ENCODE peak calls at places on chromosomes 16 and 17, in five cellular contexts. D is CD4-positive, CD25-positive, alpha-beta regulatory T cell; Y is A549; I is gastrocnemius medialis; F is cardiac fibroblast. C is an unnamed sample.

GRCh38 chr16:24966599-24966998 is 48.6 kb downstream of the ARHGAP17 start:
- DNase-seq in D (no peak), Y (no peak), I (no peak), F (no peak), C (no peak)

GRCh38 chr17:18916816-18917496 is 35.0 kb upstream of the SLC5A10 start:
- DNase-seq in D (no peak), Y (no peak), I (no peak), F (peak), C (peak)

GRCh38 chr16:76837872-76838271 is 353.1 kb upstream of the MON1B start:
- DNase-seq in D (no peak), Y (no peak), I (no peak), F (no peak), C (no peak)

GRCh38 chr17:28544402-28545140 is 7.9 kb downstream of the UNC119 start:
- DNase-seq in D (no peak), Y (no peak), I (no peak), F (no peak), C (no peak)

GRCh38 chr16:2895813-2896212 is 12.8 kb downstream of the FLYWCH2 start:
- DNase-seq in D (no peak), Y (peak), I (no peak), F (peak), C (no peak)

GRCh38 chr17:55722742-55723487 is at the start of gene TMEM100:
- DNase-seq in D (no peak), Y (no peak), I (peak), F (peak), C (peak)

GRCh38 chr16:31455601-31456314 is 3.5 kb upstream of the ARMC5 start:
- DNase-seq in D (no peak), Y (peak), I (peak), F (no peak), C (no peak)

GRCh38 chr17:42561908-42562844 is at the start of gene COASY:
- DNase-seq in D (peak), Y (peak), I (peak), F (peak), C (peak)

GRCh38 chr17:62644487-62645173 is 17.2 kb downstream of the MRC2 start:
- DNase-seq in D (no peak), Y (peak), I (no peak), F (no peak), C (no peak)

GRCh38 chr17:2068101-2068518 is 13.2 kb downstream of the HIC1 start:
- DNase-seq in D (no peak), Y (no peak), I (no peak), F (peak), C (peak)

GRCh38 chr16:14455577-14455976 is 174.5 kb downstream of the PARN start:
- DNase-seq in D (no peak), Y (peak), I (no peak), F (peak), C (no peak)

GRCh38 chr17:16352303-16352837 is 899 bp downstream of the CENPV start:
- DNase-seq in D (peak), Y (peak), I (no peak), F (peak), C (no peak)

GRCh38 chr17:8740486-8740885 is 4.2 kb downstream of the CCDC42 start:
- DNase-seq in D (peak), Y (no peak), I (no peak), F (no peak), C (no peak)

GRCh38 chr17:78908426-78908825 is 5.4 kb upstream of the CEP295NL start:
- DNase-seq in D (no peak), Y (no peak), I (no peak), F (no peak), C (no peak)

GRCh38 chr17:75394332-75394918 is 11.1 kb downstream of the GRB2 start:
- DNase-seq in D (no peak), Y (peak), I (no peak), F (no peak), C (no peak)

GRCh38 chr17:7589891-7590611 is at the start of gene SOX15:
- DNase-seq in D (no peak), Y (no peak), I (no peak), F (peak), C (no peak)

GRCh38 chr17:82797061-82797460 is 42.8 kb downstream of the ZNF750 start:
- DNase-seq in D (no peak), Y (no peak), I (no peak), F (no peak), C (no peak)

GRCh38 chr16:30009085-30009862 is 1.6 kb downstream of the DOC2A start:
- DNase-seq in D (no peak), Y (no peak), I (no peak), F (no peak), C (no peak)

GRCh38 chr17:29838961-29839360 is 91.1 kb downstream of the SSH2 start:
- DNase-seq in D (no peak), Y (peak), I (no peak), F (no peak), C (no peak)

GRCh38 chr17:68178831-68179230 is 69.0 kb upstream of the AMZ2 start:
- DNase-seq in D (no peak), Y (no peak), I (no peak), F (no peak), C (no peak)

GRCh38 chr17:68184141-68184571 is 63.7 kb upstream of the AMZ2 start:
- DNase-seq in D (no peak), Y (no peak), I (no peak), F (no peak), C (no peak)

GRCh38 chr17:68182016-68182315 is 65.9 kb upstream of the AMZ2 start:
- DNase-seq in D (no peak), Y (no peak), I (no peak), F (no peak), C (no peak)

GRCh38 chr17:68184816-68185436 is 62.9 kb upstream of the AMZ2 start:
- DNase-seq in D (peak), Y (no peak), I (no peak), F (no peak), C (no peak)

DNA sequence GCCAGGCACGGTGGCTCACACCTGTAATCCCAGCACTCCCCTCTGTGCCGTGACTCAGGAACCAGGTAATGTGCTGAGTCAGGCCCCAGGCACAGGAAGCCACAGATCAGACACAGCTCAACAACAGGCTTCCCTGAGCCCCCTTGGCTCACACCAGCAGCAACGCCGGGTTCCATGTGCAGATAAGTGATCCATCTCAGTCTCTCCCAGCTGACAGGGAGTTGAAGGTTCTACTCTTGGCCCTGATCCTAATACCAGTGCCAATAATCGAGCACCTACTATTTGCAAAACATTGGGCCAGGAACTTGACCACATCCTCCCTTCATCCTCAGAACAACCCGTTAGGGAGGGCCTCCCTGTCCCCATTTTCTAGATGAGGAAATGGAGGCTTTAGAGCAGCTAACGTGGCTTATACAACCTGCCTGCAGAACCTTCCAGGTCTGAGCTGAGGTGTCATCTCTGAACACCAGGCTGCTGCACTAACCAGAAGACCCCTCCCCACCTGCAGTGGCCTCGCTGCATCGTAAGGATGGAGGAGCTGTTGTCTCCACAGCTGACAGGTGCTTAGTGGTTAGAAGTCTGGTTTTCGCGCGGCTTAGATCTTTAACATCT is 64.8 kb upstream of the AMZ2 start:
- DNase-seq in D (peak), Y (no peak), I (no peak), F (no peak), C (no peak)
- H3K4me3 ChIP-seq in D (peak), Y (no peak), I (no peak), F (no peak), C (no peak)

DNA sequence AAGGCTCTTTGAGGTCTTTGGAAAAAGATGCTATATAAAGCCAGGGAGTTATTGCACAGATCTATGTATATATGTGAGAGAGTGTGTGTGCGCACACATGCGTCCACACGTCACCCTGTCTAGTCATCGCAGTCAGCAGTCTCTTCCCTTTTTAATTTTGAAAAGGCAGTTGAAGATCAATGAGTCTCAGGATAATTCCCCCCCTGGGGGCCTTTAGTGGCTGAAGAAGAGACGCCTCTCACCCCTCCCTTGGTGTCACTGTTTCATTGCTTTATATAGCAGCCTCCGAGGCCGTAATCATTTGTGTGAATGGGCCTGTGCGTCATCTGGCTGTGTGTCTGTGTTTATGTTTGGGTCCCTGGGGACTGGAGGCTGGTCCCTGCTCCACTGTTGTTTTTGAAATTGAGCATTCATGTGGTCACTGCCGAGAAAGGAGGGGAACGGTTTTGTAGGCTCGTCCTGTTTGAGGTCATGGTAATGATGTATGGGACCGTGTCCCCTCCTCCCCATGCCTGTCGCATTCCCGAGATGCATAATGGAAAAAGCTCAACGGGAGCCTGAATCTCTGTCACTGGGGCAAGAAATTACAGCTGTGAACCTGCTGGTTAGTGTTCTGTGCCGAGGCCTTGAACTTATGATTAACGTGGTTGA is 143.9 kb downstream of the SNX29 start:
- DNase-seq in D (no peak), Y (no peak), I (peak), F (peak), C (no peak)
- H3K4me3 ChIP-seq in D (no peak), Y (no peak), I (no peak), F (no peak), C (no peak)

GRCh38 chr16:77869997-77870813 is 81.8 kb downstream of the VAT1L start:
- DNase-seq in D (no peak), Y (no peak), I (no peak), F (no peak), C (no peak)
- H3K4me3 ChIP-seq in D (no peak), Y (no peak), I (no peak), F (no peak), C (no peak)

DNA sequence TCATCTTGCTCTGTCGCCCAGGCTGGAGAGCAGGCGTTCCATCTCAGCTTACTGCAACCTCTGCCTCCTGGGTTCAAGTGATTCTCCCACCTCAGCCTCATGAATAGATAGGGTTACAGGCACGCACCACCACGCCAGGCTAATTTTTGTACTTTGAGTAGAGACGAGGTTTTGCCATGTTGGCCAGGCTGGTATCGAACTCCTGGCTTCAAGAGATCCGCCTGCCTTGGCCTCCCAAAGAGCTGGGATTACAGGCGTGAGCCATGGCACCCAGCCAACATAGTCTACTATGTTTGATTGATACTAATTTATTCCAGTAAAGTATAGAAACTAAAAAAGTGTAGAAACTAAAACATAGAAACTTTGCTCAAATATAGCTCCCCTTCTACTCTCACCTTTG is 94.9 kb downstream of the CA4 start:
- DNase-seq in D (no peak), Y (no peak), I (no peak), F (no peak), C (no peak)
- H3K4me3 ChIP-seq in D (no peak), Y (no peak), I (no peak), F (no peak), C (no peak)

GRCh38 chr17:80790981-80791742 is 200.5 kb upstream of the CHMP6 start:
- DNase-seq in D (peak), Y (no peak), I (no peak), F (no peak), C (no peak)
- H3K4me3 ChIP-seq in D (peak), Y (peak), I (no peak), F (no peak), C (no peak)

GRCh38 chr17:81700353-81701287 is 2.5 kb upstream of the MRPL12 start:
- DNase-seq in D (no peak), Y (no peak), I (no peak), F (no peak), C (no peak)
- H3K4me3 ChIP-seq in D (no peak), Y (no peak), I (no peak), F (no peak), C (no peak)

DNA sequence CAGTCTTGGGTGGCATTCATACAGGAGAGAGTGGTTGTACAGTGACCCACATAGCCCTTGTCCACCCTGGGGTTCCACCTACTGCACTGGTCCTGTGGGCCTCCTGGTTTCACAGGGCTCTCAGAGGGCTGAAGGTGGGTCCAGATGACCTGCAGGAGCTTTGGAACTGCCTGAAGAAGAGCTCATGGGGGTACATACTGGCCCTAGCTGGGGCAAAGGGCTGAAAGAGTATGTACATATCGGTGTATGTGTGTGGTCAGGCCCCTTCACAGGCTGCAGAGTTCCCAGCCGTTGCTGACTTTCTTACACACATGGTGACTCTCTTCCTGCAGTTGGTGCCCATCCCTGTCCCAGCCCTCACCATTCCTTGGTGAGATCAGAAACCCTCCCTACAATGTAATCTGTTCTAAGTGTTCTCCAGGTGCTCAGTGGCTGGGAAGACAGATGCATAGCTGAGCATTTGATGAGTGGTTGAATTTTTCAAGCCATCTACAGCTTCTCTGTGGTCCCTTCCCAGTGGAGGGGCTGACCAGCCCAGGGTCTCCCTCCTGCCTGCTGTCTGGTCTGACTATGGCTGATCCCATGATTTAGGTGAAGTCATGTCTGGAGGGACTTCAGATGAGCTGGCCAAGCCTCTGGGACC is 2.5 kb upstream of the NFATC3 start:
- DNase-seq in D (no peak), Y (no peak), I (no peak), F (no peak), C (no peak)
- H3K4me3 ChIP-seq in D (no peak), Y (no peak), I (no peak), F (no peak), C (no peak)

C was measured in AG09309.